ENCODE peak calls at places on chromosomes 4 and X, in seven cellular contexts. T is spleen; J is esophagus squamous epithelium; A is tibial nerve; F is hepatocyte; S is CD8-positive, alpha-beta T cell; E is Peyer's patch. D is an unnamed sample. For H3K4me1 and H3K27me3, the result is how much of the 10 kb centered on the place peaks cover.

GRCh38 chrX:41332988-41333743 is 796 bp upstream of the DDX3X start:
- DNase-seq in T (peak), J (peak), A (peak), F (peak), S (peak), E (peak), D (peak)

GRCh38 chr4:126973201-126973600 is 659.6 kb upstream of the INTU start:
- DNase-seq in T (no peak), J (no peak), A (no peak), F (no peak), S (no peak), E (no peak), D (no peak)

GRCh38 chrX:145524931-145525330 is 277.6 kb downstream of the SPANXN1 start:
- DNase-seq in T (no peak), J (no peak), A (no peak), F (no peak), S (no peak), E (no peak), D (no peak)

GRCh38 chr4:141350122-141350904 is 129.6 kb downstream of the ZNF330 start:
- DNase-seq in T (no peak), J (no peak), A (no peak), F (peak), S (no peak), E (peak), D (no peak)

GRCh38 chrX:108699368-108699767 is 37.0 kb downstream of the IRS4 start:
- DNase-seq in T (no peak), J (no peak), A (no peak), F (peak), S (no peak), E (no peak), D (peak)

GRCh38 chr4:180598281-180598680 is 1644.9 kb upstream of the TENM3 start:
- DNase-seq in T (no peak), J (no peak), A (no peak), F (peak), S (no peak), E (no peak), D (no peak)

GRCh38 chr4:156442961-156443360 is 489.3 kb upstream of the CTSO start:
- DNase-seq in T (no peak), J (no peak), A (no peak), F (no peak), S (no peak), E (no peak), D (no peak)

GRCh38 chr4:87521757-87522374 is 7.3 kb downstream of the SPARCL1 start:
- DNase-seq in T (no peak), J (no peak), A (no peak), F (peak), S (no peak), E (no peak), D (no peak)

GRCh38 chr4:8173641-8174242 is 15.1 kb upstream of the ABLIM2 start:
- DNase-seq in T (peak), J (no peak), A (no peak), F (no peak), S (no peak), E (no peak), D (no peak)

GRCh38 chr4:28557755-28558154 is 1697.1 kb downstream of the STIM2 start:
- DNase-seq in T (no peak), J (no peak), A (no peak), F (no peak), S (no peak), E (no peak), D (no peak)

GRCh38 chr4:64756016-64756415 is 346.8 kb upstream of the TECRL start:
- DNase-seq in T (no peak), J (no peak), A (no peak), F (no peak), S (no peak), E (no peak), D (no peak)

GRCh38 chr4:104488151-104488550 is 6.5 kb downstream of the CXXC4 start:
- DNase-seq in T (no peak), J (no peak), A (no peak), F (no peak), S (no peak), E (no peak), D (no peak)

GRCh38 chr4:165079476-165079875 is 25.8 kb downstream of the TRIM75 start:
- DNase-seq in T (no peak), J (no peak), A (no peak), F (peak), S (no peak), E (peak), D (no peak)

GRCh38 chr4:2472187-2472586 is 3.3 kb downstream of the RNF4 start:
- DNase-seq in T (peak), J (no peak), A (no peak), F (no peak), S (no peak), E (no peak), D (no peak)

GRCh38 chrX:24658421-24658820 is 11.3 kb upstream of the PCYT1B start:
- DNase-seq in T (no peak), J (no peak), A (no peak), F (peak), S (no peak), E (no peak), D (peak)

GRCh38 chrX:34849371-34849770 is 93.2 kb upstream of the FAM47B start:
- DNase-seq in T (no peak), J (no peak), A (no peak), F (no peak), S (no peak), E (no peak), D (no peak)

GRCh38 chrX:74246524-74246923 is 57.5 kb upstream of the ZCCHC13 start:
- DNase-seq in T (no peak), J (no peak), A (no peak), F (no peak), S (no peak), E (no peak), D (no peak)

GRCh38 chrX:134745636-134746378 is 87.5 kb upstream of the PLAC1 start:
- DNase-seq in T (no peak), J (no peak), A (no peak), F (no peak), S (no peak), E (no peak), D (no peak)

GRCh38 chrX:136708348-136708747 is 60.4 kb downstream of the CD40LG start:
- DNase-seq in T (no peak), J (no peak), A (no peak), F (no peak), S (no peak), E (no peak), D (no peak)

GRCh38 chrX:9816094-9816700 is 30.0 kb downstream of the SHROOM2 start:
- DNase-seq in T (peak), J (no peak), A (no peak), F (no peak), S (no peak), E (no peak), D (no peak)

GRCh38 chr4:168743576-168743975 is 246.7 kb downstream of the PALLD start:
- DNase-seq in T (no peak), J (no peak), A (no peak), F (no peak), S (no peak), E (no peak), D (no peak)

GRCh38 chr4:163598028-163598427 is 103.5 kb downstream of the TMA16 start:
- DNase-seq in T (no peak), J (no peak), A (no peak), F (no peak), S (no peak), E (no peak), D (no peak)
- H3K4me1 ChIP-seq in T (half or more), J (under half), A (under half), F (under half), S (under half), E (under half), D (under half)

GRCh38 chr4:93827272-93827947 is 1.1 kb upstream of the ATOH1 start:
- DNase-seq in T (no peak), J (no peak), A (no peak), F (no peak), S (no peak), E (peak), D (no peak)
- H3K27me3 ChIP-seq in T (under half), J (under half), A (under half), F (half or more), S (under half), E (under half), D (under half)

GRCh38 chr4:69377562-69377961 is 97.3 kb downstream of the UGT2B28 start:
- DNase-seq in T (no peak), J (no peak), A (no peak), F (no peak), S (no peak), E (no peak), D (no peak)
- TF ChIP-seq CTCF in T (no peak), J (no peak), A (no peak), F (no peak), S (no peak), E (no peak), D (no peak)

GRCh38 chrX:119687661-119688413 is 5.1 kb downstream of the SEPTIN6 start:
- DNase-seq in T (no peak), J (no peak), A (no peak), F (no peak), S (no peak), E (no peak), D (no peak)

GRCh38 chrX:119690921-119691716 is 1.8 kb downstream of the SEPTIN6 start:
- DNase-seq in T (no peak), J (no peak), A (no peak), F (peak), S (peak), E (no peak), D (no peak)

GRCh38 chrX:119686087-119686639 is 6.8 kb downstream of the SEPTIN6 start:
- DNase-seq in T (peak), J (no peak), A (no peak), F (no peak), S (peak), E (no peak), D (no peak)

GRCh38 chrX:119692241-119693031 is 532 bp downstream of the SEPTIN6 start:
- DNase-seq in T (peak), J (no peak), A (no peak), F (peak), S (peak), E (peak), D (peak)

GRCh38 chrX:119688856-119689455 is 4.0 kb downstream of the SEPTIN6 start:
- DNase-seq in T (no peak), J (no peak), A (no peak), F (no peak), S (no peak), E (no peak), D (no peak)
- H3K4me1 ChIP-seq in T (half or more), J (half or more), A (under half), F (under half), S (half or more), E (under half), D (under half)

GRCh38 chrX:55142919-55143310 is 54.1 kb downstream of the PAGE2 start:
- DNase-seq in T (no peak), J (no peak), A (no peak), F (no peak), S (no peak), E (no peak), D (no peak)

GRCh38 chrX:55144697-55145096 is 55.9 kb downstream of the PAGE2 start:
- DNase-seq in T (no peak), J (no peak), A (no peak), F (no peak), S (no peak), E (no peak), D (no peak)

GRCh38 chrX:55149242-55149641 is 60.4 kb downstream of the PAGE2 start:
- DNase-seq in T (no peak), J (no peak), A (no peak), F (no peak), S (no peak), E (no peak), D (no peak)

GRCh38 chrX:55142206-55142918 is 53.5 kb downstream of the PAGE2 start:
- DNase-seq in T (no peak), J (no peak), A (no peak), F (peak), S (no peak), E (no peak), D (peak)

GRCh38 chrX:55143621-55144020 is 54.8 kb downstream of the PAGE2 start:
- DNase-seq in T (no peak), J (no peak), A (no peak), F (no peak), S (no peak), E (no peak), D (no peak)
- H3K27me3 ChIP-seq in T (under half), J (under half), A (under half), F (under half), S (under half), E (under half), D (under half)

GRCh38 chr4:161702287-161702686 is 461.5 kb downstream of the FSTL5 start:
- DNase-seq in T (no peak), J (no peak), A (no peak), F (no peak), S (no peak), E (no peak), D (no peak)
- TF ChIP-seq CTCF in T (no peak), J (no peak), A (no peak), F (no peak), S (no peak), E (no peak), D (no peak)

D was measured in Caco-2.